ENCODE peak calls at places on chromosome 12, in ten cellular contexts. G, J, P, I, T, Z, X, O, R and U are unnamed samples.

GRCh38 chr12:7175493-7175892 is 14.0 kb upstream of the PEX5 start:
- DNase-seq in O (no peak), X (peak; percentile 74), J (no peak), R (no peak), Z (no peak), P (no peak), G (no peak), T (no peak), I (no peak), U (no peak)

GRCh38 chr12:47066278-47067048 is 13.0 kb upstream of the PCED1B start:
- DNase-seq in X (no peak), G (no peak), I (no peak), P (no peak), O (no peak), T (no peak), J (peak; percentile 24), R (no peak), Z (no peak), U (no peak)

GRCh38 chr12:15209782-15210181 is 11.4 kb downstream of the RERG start:
- DNase-seq in O (no peak), I (no peak), P (no peak), G (no peak), X (peak; percentile 11), R (no peak), J (no peak), Z (no peak), T (no peak), U (no peak)

GRCh38 chr12:80162177-80162576 is 62.8 kb downstream of the OTOGL start:
- DNase-seq in X (no peak), Z (no peak), R (no peak), P (no peak), G (no peak), I (no peak), J (no peak), T (no peak), O (no peak), U (no peak)

GRCh38 chr12:46110220-46110700 is 119.9 kb upstream of the SCAF11 start:
- DNase-seq in P (no peak), X (no peak), G (peak; percentile 54), Z (no peak), O (no peak), R (no peak), J (peak; percentile 6), T (no peak), I (no peak), U (no peak)

GRCh38 chr12:121043067-121043466 is 4.0 kb upstream of the OASL start:
- DNase-seq in J (no peak), R (no peak), I (no peak), X (peak; percentile 64), G (no peak), T (no peak), P (no peak), Z (no peak), O (no peak), U (no peak)

GRCh38 chr12:45707241-45707857 is 22.2 kb upstream of the ARID2 start:
- DNase-seq in X (no peak), G (no peak), J (no peak), O (no peak), R (no peak), P (no peak), Z (no peak), I (no peak), T (no peak), U (no peak)

GRCh38 chr12:88308825-88309224 is 166.7 kb downstream of the TMTC3 start:
- DNase-seq in P (no peak), T (no peak), O (no peak), J (no peak), R (no peak), Z (peak; percentile 53), G (no peak), I (no peak), X (peak; percentile 97), U (no peak)

GRCh38 chr12:117032593-117033381 is 66.4 kb downstream of the TESC start:
- DNase-seq in G (no peak), I (peak; percentile 45), X (peak; percentile 13), Z (no peak), T (no peak), R (no peak), O (no peak), P (no peak), J (no peak), U (no peak)

GRCh38 chr12:3278681-3279414 is 201.7 kb downstream of the TSPAN9 start:
- DNase-seq in J (no peak), X (no peak), Z (no peak), I (no peak), T (no peak), R (no peak), P (no peak), O (no peak), G (no peak), U (no peak)

GRCh38 chr12:131242741-131243496 is 289.2 kb downstream of the ADGRD1 start:
- DNase-seq in R (no peak), I (peak; percentile 66), G (no peak), X (no peak), O (peak; percentile 12), Z (no peak), J (no peak), T (no peak), P (no peak), U (no peak)

GRCh38 chr12:93135286-93136239 is 206.5 kb upstream of the EEA1 start:
- DNase-seq in T (no peak), R (peak; percentile 44), J (no peak), I (no peak), Z (no peak), P (no peak), O (peak; percentile 78), G (no peak), X (peak; percentile 6), U (no peak)

GRCh38 chr12:53324779-53325538 is 3.5 kb upstream of the AAAS start:
- DNase-seq in G (peak; percentile 93), X (peak; percentile 96), Z (peak; percentile 69), R (peak; percentile 87), J (peak; percentile 94), P (peak; percentile 73), I (peak; percentile 90), T (peak; percentile 91), O (peak; percentile 85), U (peak; percentile 93)

GRCh38 chr12:113136128-113136989 is 798 bp upstream of the RASAL1 start:
- DNase-seq in P (no peak), R (no peak), I (no peak), G (peak; percentile 64), J (peak; percentile 70), O (no peak), X (no peak), Z (peak; percentile 59), T (peak; percentile 61), U (peak; percentile 68)

GRCh38 chr12:30090258-30090657 is 306.5 kb upstream of the TMTC1 start:
- DNase-seq in X (no peak), I (no peak), T (no peak), O (no peak), P (no peak), G (no peak), J (no peak), R (no peak), Z (no peak), U (no peak)

GRCh38 chr12:25718081-25718731 is 165.1 kb upstream of the LMNTD1 start:
- DNase-seq in O (no peak), Z (no peak), I (no peak), G (no peak), X (no peak), J (no peak), T (no peak), P (no peak), R (no peak), U (no peak)

GRCh38 chr12:49627752-49628360 is 4.5 kb downstream of the PRPF40B start:
- DNase-seq in X (peak; percentile 69), T (no peak), I (no peak), O (no peak), G (no peak), R (no peak), P (no peak), J (no peak), Z (peak; percentile 33), U (no peak)

GRCh38 chr12:104232609-104233280 is 17.2 kb downstream of the TXNRD1 start:
- DNase-seq in Z (no peak), X (no peak), R (no peak), J (no peak), G (no peak), I (no peak), P (no peak), T (no peak), O (no peak), U (no peak)